ENCODE peak calls at places on chromosomes 5 and 9, in five cellular contexts. E is astrocyte of the spinal cord; U is mucosa of gallbladder; L is naive thymus-derived CD8-positive, alpha-beta T cell; I is stimulated activated CD8-positive, alpha-beta memory T cell treated with anti-CD3 and anti-CD28 coated beads, Interleukin-12 subunit alpha, Interleukin-12 subunit beta, amount 100 ng/mL, for 4 hours. R is an unnamed sample.

GRCh38 chr5:68739752-68740151 is 354.1 kb upstream of the SLC30A5 start:
- DNase-seq in E (no peak), U (no peak), L (no peak), I (no peak), R (no peak)

GRCh38 chr9:136367296-136368145 is 4.0 kb upstream of the DNLZ start:
- DNase-seq in E (no peak), U (no peak), L (no peak), I (no peak), R (no peak)

GRCh38 chr5:132183723-132184122 is 43.9 kb downstream of the P4HA2 start:
- DNase-seq in E (peak), U (no peak), L (no peak), I (no peak), R (no peak)

GRCh38 chr9:130302785-130303612 is 37.4 kb downstream of the HMCN2 start:
- DNase-seq in E (no peak), U (no peak), L (no peak), I (no peak), R (no peak)

GRCh38 chr5:42756630-42757601 is at the start of gene CCDC152:
- DNase-seq in E (peak), U (no peak), L (peak), I (peak), R (peak)

GRCh38 chr5:116765441-116765840 is 190.8 kb upstream of the SEMA6A start:
- DNase-seq in E (peak), U (peak), L (no peak), I (no peak), R (no peak)

GRCh38 chr5:89904442-89904841 is 505.1 kb downstream of the CETN3 start:
- DNase-seq in E (no peak), U (no peak), L (no peak), I (no peak), R (no peak)

GRCh38 chr5:80755634-80756033 is 100.9 kb upstream of the DHFR start:
- DNase-seq in E (peak), U (no peak), L (peak), I (no peak), R (no peak)

GRCh38 chr9:89880161-89880560 is 275.3 kb downstream of the GADD45G start:
- DNase-seq in E (no peak), U (peak), L (no peak), I (no peak), R (no peak)

GRCh38 chr9:122005597-122005996 is 87.5 kb downstream of the TTLL11 start:
- DNase-seq in E (peak), U (no peak), L (no peak), I (no peak), R (peak)

GRCh38 chr5:127306647-127307046 is 16.1 kb downstream of the MEGF10 start:
- DNase-seq in E (peak), U (no peak), L (no peak), I (no peak), R (no peak)

GRCh38 chr5:1110930-1111726 is 735 bp downstream of the SLC12A7 start:
- DNase-seq in E (no peak), U (no peak), L (peak), I (no peak), R (no peak)

GRCh38 chr5:40333459-40334241 is 346.1 kb upstream of the PTGER4 start:
- DNase-seq in E (peak), U (no peak), L (no peak), I (no peak), R (peak)

GRCh38 chr9:138007566-138008080 is 130.0 kb downstream of the CACNA1B start:
- DNase-seq in E (no peak), U (no peak), L (no peak), I (no peak), R (no peak)

GRCh38 chr5:77590347-77590746 is 48.2 kb downstream of the OTP start:
- DNase-seq in E (no peak), U (no peak), L (no peak), I (no peak), R (no peak)

GRCh38 chr5:14165375-14166091 is 22.4 kb downstream of the TRIO start:
- DNase-seq in E (peak), U (no peak), L (no peak), I (no peak), R (peak)

GRCh38 chr5:39977231-39977630 is 552.5 kb upstream of the DAB2 start:
- DNase-seq in E (peak), U (no peak), L (no peak), I (no peak), R (peak)

GRCh38 chr5:83718195-83718825 is 2.3 kb downstream of the HAPLN1 start:
- DNase-seq in E (peak), U (peak), L (peak), I (no peak), R (peak)

GRCh38 chr5:148909766-148910165 is 83.4 kb downstream of the ADRB2 start:
- DNase-seq in E (no peak), U (no peak), L (no peak), I (no peak), R (no peak)

GRCh38 chr9:120619751-120620655 is 40.0 kb upstream of the CDK5RAP2 start:
- DNase-seq in E (peak), U (peak), L (peak), I (peak), R (peak)

GRCh38 chr9:89759563-89759962 is 154.8 kb downstream of the GADD45G start:
- DNase-seq in E (no peak), U (no peak), L (no peak), I (no peak), R (no peak)

GRCh38 chr9:131395027-131395744 is 1.3 kb downstream of the PRRC2B start:
- DNase-seq in E (peak), U (no peak), L (peak), I (peak), R (no peak)

GRCh38 chr5:83752700-83753099 is 32.0 kb upstream of the HAPLN1 start:
- DNase-seq in E (no peak), U (no peak), L (no peak), I (no peak), R (no peak)

GRCh38 chr5:58069846-58070245 is 390.0 kb downstream of the PLK2 start:
- DNase-seq in E (no peak), U (no peak), L (no peak), I (no peak), R (no peak)

GRCh38 chr5:675876-676698 is 17.1 kb downstream of the TPPP start:
- DNase-seq in E (no peak), U (no peak), L (no peak), I (no peak), R (no peak)

GRCh38 chr9:20872340-20872977 is 159.0 kb downstream of the HACD4 start:
- DNase-seq in E (peak), U (no peak), L (no peak), I (no peak), R (peak)

GRCh38 chr5:43338856-43339255 is 25.6 kb upstream of the HMGCS1 start:
- DNase-seq in E (no peak), U (no peak), L (no peak), I (no peak), R (no peak)

GRCh38 chr5:134651531-134651930 is 2.9 kb downstream of the SEC24A start:
- DNase-seq in E (no peak), U (no peak), L (no peak), I (no peak), R (no peak)

GRCh38 chr5:79547982-79548381 is 34.0 kb upstream of the HOMER1 start:
- DNase-seq in E (no peak), U (no peak), L (no peak), I (no peak), R (no peak)

GRCh38 chr9:87676976-87677775 is 48.7 kb upstream of the CTSL start:
- DNase-seq in E (no peak), U (peak), L (no peak), I (no peak), R (peak)

GRCh38 chr5:149860801-149861322 is 83.7 kb downstream of the PDE6A start:
- DNase-seq in E (peak), U (no peak), L (no peak), I (no peak), R (no peak)

GRCh38 chr5:96901384-96901783 is 25.1 kb downstream of the ERAP2 start:
- DNase-seq in E (no peak), U (no peak), L (no peak), I (no peak), R (no peak)

GRCh38 chr5:139147743-139148079 is 50.5 kb downstream of the SIL1 start:
- DNase-seq in E (peak), U (peak), L (no peak), I (no peak), R (peak)

GRCh38 chr9:107922246-107922645 is 432.7 kb upstream of the KLF4 start:
- DNase-seq in E (no peak), U (no peak), L (no peak), I (no peak), R (no peak)

GRCh38 chr5:173567548-173567947 is 48.9 kb downstream of the BOD1 start:
- DNase-seq in E (peak), U (no peak), L (no peak), I (no peak), R (peak)

GRCh38 chr9:81416476-81417298 is 272.7 kb downstream of the TLE1 start:
- DNase-seq in E (no peak), U (peak), L (no peak), I (no peak), R (peak)

R was measured in AG10803.